ENCODE peak calls at places on chromosome 2, in eight cellular contexts. R is stimulated activated CD4-positive, alpha-beta T cell treated with anti-CD3 and anti-CD28 coated beads, Interleukin-12 subunit alpha, Interleukin-12 subunit beta, amount 100 ng/mL, for 48 hours; D is GDM1; G is fibroblast of the conjunctiva; E is LoVo; H is IMR-90; T is myocyte; C is left cardiac atrium. X is an unnamed sample.

GRCh38 chr2:10473121-10473756 is 25.1 kb upstream of the ODC1 start:
- DNase-seq in R (no peak), D (no peak), G (no peak), E (no peak), H (no peak), T (no peak), C (no peak), X (no peak)

GRCh38 chr2:26245810-26246209 is 1.1 kb downstream of the HADHB start:
- DNase-seq in R (no peak), D (no peak), G (no peak), E (peak; percentile 6), H (peak; percentile 40), T (no peak), C (no peak), X (peak; percentile 56)

GRCh38 chr2:135913726-135914365 is 37.6 kb upstream of the MCM6 start:
- DNase-seq in R (peak; percentile 69), D (no peak), G (peak; percentile 18), E (peak; percentile 35), H (peak; percentile 47), T (peak; percentile 66), C (no peak), X (peak; percentile 47)

GRCh38 chr2:184677171-184677570 is 78.8 kb downstream of the ZNF804A start:
- DNase-seq in R (no peak), D (no peak), G (no peak), E (no peak), H (no peak), T (no peak), C (no peak), X (no peak)

GRCh38 chr2:224584768-224585204 is 377 bp downstream of the CUL3 start:
- DNase-seq in R (no peak), D (peak; percentile 37), G (no peak), E (peak; percentile 34), H (no peak), T (peak; percentile 56), C (peak; percentile 62), X (peak; percentile 81)

GRCh38 chr2:16633632-16634430 is 31.8 kb downstream of the CYRIA start:
- DNase-seq in R (no peak), D (no peak), G (no peak), E (peak; percentile 26), H (peak; percentile 55), T (peak; percentile 59), C (no peak), X (no peak)

GRCh38 chr2:54468643-54469042 is 12.5 kb downstream of the SPTBN1 start:
- DNase-seq in R (no peak), D (no peak), G (peak; percentile 83), E (no peak), H (peak; percentile 54), T (no peak), C (no peak), X (no peak)

GRCh38 chr2:240139666-240140393 is 628 bp downstream of the OTOS start:
- DNase-seq in R (no peak), D (no peak), G (no peak), E (no peak), H (no peak), T (no peak), C (no peak), X (no peak)

GRCh38 chr2:46333912-46334311 is 36.7 kb downstream of the EPAS1 start:
- DNase-seq in R (no peak), D (no peak), G (no peak), E (no peak), H (no peak), T (peak; percentile 71), C (no peak), X (no peak)

GRCh38 chr2:158725496-158725895 is 69.6 kb upstream of the DAPL1 start:
- DNase-seq in R (no peak), D (no peak), G (no peak), E (no peak), H (no peak), T (no peak), C (no peak), X (no peak)

GRCh38 chr2:11248-11941 is 34.9 kb downstream of the FAM110C start:
- DNase-seq in R (peak; percentile 66), D (no peak), G (peak; percentile 4), E (no peak), H (peak; percentile 22), T (no peak), C (peak; percentile 53), X (no peak)

GRCh38 chr2:23803965-23804542 is 122.9 kb downstream of the ATAD2B start:
- DNase-seq in R (no peak), D (no peak), G (no peak), E (no peak), H (peak; percentile 53), T (peak; percentile 47), C (peak; percentile 48), X (no peak)

GRCh38 chr2:208373460-208374089 is 33.0 kb upstream of the PTH2R start:
- DNase-seq in R (peak; percentile 14), D (no peak), G (peak; percentile 39), E (peak; percentile 52), H (peak; percentile 54), T (peak; percentile 67), C (no peak), X (peak; percentile 70)

GRCh38 chr2:40412456-40412855 is 39.4 kb downstream of the SLC8A1 start:
- DNase-seq in R (no peak), D (no peak), G (no peak), E (peak; percentile 6), H (peak; percentile 53), T (no peak), C (no peak), X (no peak)

GRCh38 chr2:1635826-1636225 is 108.5 kb downstream of the PXDN start:
- DNase-seq in R (no peak), D (no peak), G (no peak), E (no peak), H (no peak), T (no peak), C (no peak), X (no peak)

GRCh38 chr2:163667064-163667887 is 68.5 kb downstream of the FIGN start:
- DNase-seq in R (no peak), D (no peak), G (peak; percentile 63), E (no peak), H (peak; percentile 94), T (peak; percentile 63), C (no peak), X (no peak)

GRCh38 chr2:20626698-20627471 is 24.0 kb downstream of the HS1BP3 start:
- DNase-seq in R (no peak), D (no peak), G (no peak), E (no peak), H (no peak), T (no peak), C (peak; percentile 16), X (no peak)

GRCh38 chr2:221458588-221458987 is 113.5 kb downstream of the EPHA4 start:
- DNase-seq in R (no peak), D (no peak), G (no peak), E (no peak), H (no peak), T (no peak), C (no peak), X (no peak)

GRCh38 chr2:24644032-24644431 is 149.2 kb downstream of the PTRHD1 start:
- DNase-seq in R (no peak), D (no peak), G (no peak), E (no peak), H (no peak), T (no peak), C (no peak), X (no peak)

GRCh38 chr2:119862127-119862889 is 102.6 kb downstream of the PTPN4 start:
- DNase-seq in R (no peak), D (no peak), G (no peak), E (no peak), H (no peak), T (no peak), C (no peak), X (peak; percentile 36)

GRCh38 chr2:187155472-187155871 is 292.6 kb downstream of the CALCRL start:
- DNase-seq in R (no peak), D (no peak), G (no peak), E (no peak), H (no peak), T (no peak), C (no peak), X (no peak)

GRCh38 chr2:180367831-180368230 is 360.7 kb upstream of the CWC22 start:
- DNase-seq in R (no peak), D (no peak), G (peak; percentile 12), E (no peak), H (peak; percentile 28), T (peak; percentile 15), C (no peak), X (no peak)

GRCh38 chr2:216553093-216553478 is 54.4 kb downstream of the RPL37A start:
- DNase-seq in R (no peak), D (no peak), G (no peak), E (no peak), H (peak; percentile 78), T (no peak), C (no peak), X (no peak)

GRCh38 chr2:147782521-147782920 is 62.3 kb upstream of the ACVR2A start:
- DNase-seq in R (no peak), D (no peak), G (no peak), E (no peak), H (peak; percentile 80), T (peak; percentile 48), C (no peak), X (no peak)

GRCh38 chr2:26900831-26901321 is 52.9 kb downstream of the DPYSL5 start:
- DNase-seq in R (no peak), D (no peak), G (no peak), E (no peak), H (no peak), T (no peak), C (no peak), X (no peak)